ENCODE peak calls at places on chromosomes 16 and 17, in six cellular contexts. One of them, this sample, is unnamed.

GRCh38 chr16:1964046-1964505 is 550 bp downstream of the RPS2 start:
- DNase-seq in body of pancreas: no peak
- DNase-seq in esophagus squamous epithelium: no peak
- DNase-seq in GM12892: no peak
- DNase-seq in heart left ventricle: no peak
- DNase-seq in NB4: no peak
- DNase-seq in this sample: peak

GRCh38 chr17:42980766-42981397 is 517 bp downstream of the RUNDC1 start:
- DNase-seq in body of pancreas: peak
- DNase-seq in esophagus squamous epithelium: no peak
- DNase-seq in GM12892: peak
- DNase-seq in heart left ventricle: peak
- DNase-seq in NB4: peak
- DNase-seq in this sample: peak

GRCh38 chr16:13343981-13344380 is 442.6 kb downstream of the SHISA9 start:
- DNase-seq in body of pancreas: no peak
- DNase-seq in esophagus squamous epithelium: no peak
- DNase-seq in GM12892: no peak
- DNase-seq in heart left ventricle: no peak
- DNase-seq in NB4: no peak
- DNase-seq in this sample: no peak

GRCh38 chr17:71118039-71118438 is 948.7 kb downstream of the KCNJ2 start:
- DNase-seq in body of pancreas: peak
- DNase-seq in esophagus squamous epithelium: no peak
- DNase-seq in GM12892: no peak
- DNase-seq in heart left ventricle: no peak
- DNase-seq in NB4: no peak
- DNase-seq in this sample: no peak

GRCh38 chr16:58492735-58493134 is 7.2 kb upstream of the NDRG4 start:
- DNase-seq in body of pancreas: no peak
- DNase-seq in esophagus squamous epithelium: no peak
- DNase-seq in GM12892: no peak
- DNase-seq in heart left ventricle: no peak
- DNase-seq in NB4: peak
- DNase-seq in this sample: peak

GRCh38 chr17:78818932-78819331 is 21.7 kb downstream of the USP36 start:
- DNase-seq in body of pancreas: no peak
- DNase-seq in esophagus squamous epithelium: no peak
- DNase-seq in GM12892: no peak
- DNase-seq in heart left ventricle: no peak
- DNase-seq in NB4: no peak
- DNase-seq in this sample: no peak

GRCh38 chr17:78154903-78155811 is 9.0 kb downstream of the C17orf99 start:
- DNase-seq in body of pancreas: no peak
- DNase-seq in esophagus squamous epithelium: no peak
- DNase-seq in GM12892: peak
- DNase-seq in heart left ventricle: no peak
- DNase-seq in NB4: no peak
- DNase-seq in this sample: no peak

GRCh38 chr17:58710948-58711552 is 18.6 kb downstream of the RAD51C start:
- DNase-seq in body of pancreas: peak
- DNase-seq in esophagus squamous epithelium: no peak
- DNase-seq in GM12892: no peak
- DNase-seq in heart left ventricle: peak
- DNase-seq in NB4: peak
- DNase-seq in this sample: peak

GRCh38 chr17:48478224-48479013 is 48.4 kb upstream of the SKAP1 start:
- DNase-seq in body of pancreas: no peak
- DNase-seq in esophagus squamous epithelium: no peak
- DNase-seq in GM12892: peak
- DNase-seq in heart left ventricle: no peak
- DNase-seq in NB4: peak
- DNase-seq in this sample: peak

GRCh38 chr16:66603537-66604375 is 748 bp upstream of the CMTM3 start:
- DNase-seq in body of pancreas: peak
- DNase-seq in esophagus squamous epithelium: no peak
- DNase-seq in GM12892: peak
- DNase-seq in heart left ventricle: peak
- DNase-seq in NB4: peak
- DNase-seq in this sample: peak

GRCh38 chr16:24119807-24120206 is 136.3 kb upstream of the CACNG3 start:
- DNase-seq in body of pancreas: no peak
- DNase-seq in esophagus squamous epithelium: no peak
- DNase-seq in GM12892: no peak
- DNase-seq in heart left ventricle: no peak
- DNase-seq in NB4: no peak
- DNase-seq in this sample: no peak

GRCh38 chr17:42773290-42774035 is at the start of gene VPS25:
- DNase-seq in body of pancreas: peak
- DNase-seq in esophagus squamous epithelium: no peak
- DNase-seq in GM12892: peak
- DNase-seq in heart left ventricle: peak
- DNase-seq in NB4: peak
- DNase-seq in this sample: peak

GRCh38 chr16:31371619-31372484 is 16.9 kb downstream of the ITGAX start:
- DNase-seq in body of pancreas: no peak
- DNase-seq in esophagus squamous epithelium: no peak
- DNase-seq in GM12892: no peak
- DNase-seq in heart left ventricle: no peak
- DNase-seq in NB4: no peak
- DNase-seq in this sample: no peak

GRCh38 chr17:36937961-36938565 is 788 bp downstream of the LHX1 start:
- DNase-seq in body of pancreas: no peak
- DNase-seq in esophagus squamous epithelium: no peak
- DNase-seq in GM12892: no peak
- DNase-seq in heart left ventricle: no peak
- DNase-seq in NB4: peak
- DNase-seq in this sample: peak

GRCh38 chr16:22320572-22321339 is 23.5 kb downstream of the POLR3E start:
- DNase-seq in body of pancreas: no peak
- DNase-seq in esophagus squamous epithelium: no peak
- DNase-seq in GM12892: no peak
- DNase-seq in heart left ventricle: no peak
- DNase-seq in NB4: no peak
- DNase-seq in this sample: no peak

GRCh38 chr17:1707107-1707506 is 3.1 kb downstream of the TLCD2 start:
- DNase-seq in body of pancreas: no peak
- DNase-seq in esophagus squamous epithelium: no peak
- DNase-seq in GM12892: no peak
- DNase-seq in heart left ventricle: no peak
- DNase-seq in NB4: no peak
- DNase-seq in this sample: no peak

GRCh38 chr17:45316271-45317112 is at the start of gene MAP3K14:
- DNase-seq in body of pancreas: peak
- DNase-seq in esophagus squamous epithelium: no peak
- DNase-seq in GM12892: peak
- DNase-seq in heart left ventricle: peak
- DNase-seq in NB4: peak
- DNase-seq in this sample: peak

GRCh38 chr17:79628861-79629547 is 18.2 kb upstream of the RBFOX3 start:
- DNase-seq in body of pancreas: no peak
- DNase-seq in esophagus squamous epithelium: no peak
- DNase-seq in GM12892: peak
- DNase-seq in heart left ventricle: peak
- DNase-seq in NB4: no peak
- DNase-seq in this sample: no peak

GRCh38 chr17:44198721-44199552 is 747 bp downstream of the ATXN7L3 start:
- DNase-seq in body of pancreas: peak
- DNase-seq in esophagus squamous epithelium: no peak
- DNase-seq in GM12892: peak
- DNase-seq in heart left ventricle: peak
- DNase-seq in NB4: peak
- DNase-seq in this sample: peak

GRCh38 chr17:44197980-44198720 is 1.5 kb downstream of the ATXN7L3 start:
- DNase-seq in body of pancreas: peak
- DNase-seq in esophagus squamous epithelium: no peak
- DNase-seq in GM12892: peak
- DNase-seq in heart left ventricle: no peak
- DNase-seq in NB4: peak
- DNase-seq in this sample: peak

GRCh38 chr17:44200478-44201155 is 933 bp upstream of the ATXN7L3 start:
- DNase-seq in body of pancreas: no peak
- DNase-seq in esophagus squamous epithelium: no peak
- DNase-seq in GM12892: no peak
- DNase-seq in heart left ventricle: no peak
- DNase-seq in NB4: no peak
- DNase-seq in this sample: no peak

GRCh38 chr17:44197107-44197506 is 2.6 kb downstream of the ATXN7L3 start:
- DNase-seq in body of pancreas: no peak
- DNase-seq in esophagus squamous epithelium: no peak
- DNase-seq in GM12892: no peak
- DNase-seq in heart left ventricle: no peak
- DNase-seq in NB4: no peak
- DNase-seq in this sample: no peak

DNA sequence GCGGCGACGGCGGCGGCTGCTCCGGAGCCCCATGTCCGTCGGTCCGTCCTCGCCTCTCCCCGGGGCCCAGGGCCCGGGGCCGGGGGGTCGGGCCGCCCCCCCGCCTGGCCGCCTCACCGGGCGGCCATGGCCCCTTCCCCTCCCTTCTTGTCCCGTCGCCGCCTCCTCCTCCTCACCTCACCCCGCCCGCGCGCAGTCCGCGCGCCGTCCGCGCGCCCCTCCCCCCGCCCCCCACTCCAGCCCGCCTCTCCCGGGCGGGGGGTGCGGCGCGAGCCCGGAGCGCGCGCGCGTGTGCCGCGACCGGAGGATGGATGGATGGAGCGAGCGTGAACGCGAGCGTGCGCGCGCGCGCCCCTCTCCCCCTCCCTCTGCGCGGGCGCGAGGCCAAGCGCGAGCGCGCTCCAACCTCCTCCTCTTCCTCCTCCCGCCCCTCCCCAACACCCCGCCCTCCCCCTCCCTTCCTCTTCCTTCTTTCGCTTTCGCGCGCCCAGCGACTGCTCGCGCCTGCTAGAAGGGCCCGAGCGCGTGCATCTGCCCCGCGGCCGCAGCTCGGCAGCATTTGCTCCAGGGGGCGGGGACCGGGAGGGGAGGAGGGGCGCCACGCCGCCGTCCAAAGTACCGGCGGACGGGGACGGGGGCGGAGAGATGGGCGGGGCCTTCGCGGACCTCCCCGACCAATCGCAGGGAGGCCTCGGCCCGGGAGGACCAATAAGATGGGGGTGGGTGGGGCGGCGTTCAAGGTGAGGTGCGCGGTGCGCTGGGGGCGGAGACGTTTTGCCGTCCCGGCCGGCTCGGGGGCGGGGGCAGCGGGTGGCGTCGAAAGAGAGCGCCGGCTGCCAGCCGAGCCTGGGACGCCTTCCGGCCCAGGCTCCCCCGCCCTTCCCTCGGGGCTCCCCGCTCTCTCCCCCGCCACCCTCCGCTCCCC is at the start of gene ATXN7L3:
- DNase-seq in body of pancreas: peak
- DNase-seq in esophagus squamous epithelium: peak
- DNase-seq in GM12892: peak
- DNase-seq in heart left ventricle: peak
- DNase-seq in NB4: peak
- DNase-seq in this sample: peak
- TF ChIP-seq POLR2A in body of pancreas: peak
- TF ChIP-seq POLR2A in esophagus squamous epithelium: no peak
- TF ChIP-seq POLR2A in GM12892: no peak
- TF ChIP-seq POLR2A in heart left ventricle: no peak
- TF ChIP-seq POLR2A in NB4: no peak
- TF ChIP-seq POLR2A in this sample: no peak

DNA sequence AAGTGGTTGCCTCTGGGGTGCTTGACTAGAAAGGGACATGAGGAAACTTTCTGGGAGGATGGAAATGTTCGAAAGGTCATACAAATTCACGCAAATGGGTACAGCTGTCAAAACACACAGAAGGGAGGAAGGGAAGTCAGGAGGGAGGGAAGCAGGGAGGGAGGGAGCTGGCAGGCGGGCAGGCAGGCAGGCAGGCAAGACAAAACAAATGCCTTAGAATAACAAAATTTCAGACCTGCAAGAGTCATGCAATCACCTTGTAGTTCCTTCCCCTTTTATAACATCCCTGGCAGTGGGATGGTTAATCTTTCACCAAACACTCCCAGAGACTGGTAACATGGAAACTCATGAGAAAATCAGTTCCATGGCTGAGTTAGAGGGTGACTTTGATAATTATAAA is 189.2 kb downstream of the STX8 start:
- DNase-seq in body of pancreas: no peak
- DNase-seq in esophagus squamous epithelium: no peak
- DNase-seq in GM12892: no peak
- DNase-seq in heart left ventricle: no peak
- DNase-seq in NB4: no peak
- DNase-seq in this sample: no peak
- TF ChIP-seq POLR2A in body of pancreas: no peak
- TF ChIP-seq POLR2A in esophagus squamous epithelium: no peak
- TF ChIP-seq POLR2A in GM12892: no peak
- TF ChIP-seq POLR2A in heart left ventricle: no peak
- TF ChIP-seq POLR2A in NB4: no peak
- TF ChIP-seq POLR2A in this sample: no peak

GRCh38 chr16:89022051-89022836 is 45.2 kb upstream of the CBFA2T3 start:
- DNase-seq in body of pancreas: no peak
- DNase-seq in esophagus squamous epithelium: no peak
- DNase-seq in GM12892: no peak
- DNase-seq in heart left ventricle: no peak
- DNase-seq in NB4: no peak
- DNase-seq in this sample: no peak
- TF ChIP-seq POLR2A in body of pancreas: no peak
- TF ChIP-seq POLR2A in esophagus squamous epithelium: no peak
- TF ChIP-seq POLR2A in GM12892: no peak
- TF ChIP-seq POLR2A in heart left ventricle: no peak
- TF ChIP-seq POLR2A in NB4: no peak
- TF ChIP-seq POLR2A in this sample: no peak

GRCh38 chr16:19443659-19444058 is 26.0 kb downstream of the TMC5 start:
- DNase-seq in body of pancreas: no peak
- DNase-seq in esophagus squamous epithelium: no peak
- DNase-seq in GM12892: no peak
- DNase-seq in heart left ventricle: no peak
- DNase-seq in NB4: no peak
- DNase-seq in this sample: no peak
- TF ChIP-seq POLR2A in body of pancreas: no peak
- TF ChIP-seq POLR2A in esophagus squamous epithelium: no peak
- TF ChIP-seq POLR2A in GM12892: no peak
- TF ChIP-seq POLR2A in heart left ventricle: no peak
- TF ChIP-seq POLR2A in NB4: no peak
- TF ChIP-seq POLR2A in this sample: no peak

DNA sequence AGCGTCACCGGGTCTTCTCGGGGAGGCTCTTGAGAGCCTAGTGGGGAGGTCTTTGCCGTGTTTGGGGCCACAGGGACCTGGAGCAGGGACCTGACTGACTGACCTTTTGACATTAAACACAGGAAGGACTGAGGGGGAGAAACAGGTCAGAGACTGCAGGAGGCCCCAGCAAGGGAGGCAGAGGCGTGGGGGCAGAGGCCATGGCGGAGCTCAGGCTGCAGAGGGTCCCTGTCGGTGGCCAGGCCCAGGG is 41.6 kb upstream of the GSE1 start:
- DNase-seq in body of pancreas: no peak
- DNase-seq in esophagus squamous epithelium: no peak
- DNase-seq in GM12892: no peak
- DNase-seq in heart left ventricle: no peak
- DNase-seq in NB4: no peak
- DNase-seq in this sample: no peak
- TF ChIP-seq POLR2A in body of pancreas: no peak
- TF ChIP-seq POLR2A in esophagus squamous epithelium: no peak
- TF ChIP-seq POLR2A in GM12892: no peak
- TF ChIP-seq POLR2A in heart left ventricle: no peak
- TF ChIP-seq POLR2A in NB4: no peak
- TF ChIP-seq POLR2A in this sample: no peak